ENCODE peak calls at places on chromosome 14, in five cellular contexts. K, J, R, Z and T are unnamed samples.

GRCh38 chr14:24095196-24096068 is 1.3 kb downstream of the PCK2 start:
- DNase-seq in K (no peak), J (peak; percentile 92), R (peak; percentile 91), Z (peak; percentile 100), T (no peak)

GRCh38 chr14:95048771-95049312 is 108.5 kb downstream of the DICER1 start:
- DNase-seq in K (no peak), J (no peak), R (no peak), Z (no peak), T (no peak)

GRCh38 chr14:38357557-38357956 is 101.7 kb upstream of the CLEC14A start:
- DNase-seq in K (no peak), J (no peak), R (no peak), Z (no peak), T (no peak)

GRCh38 chr14:32311294-32312009 is 17.6 kb upstream of the AKAP6 start:
- DNase-seq in K (no peak), J (no peak), R (no peak), Z (peak; percentile 36), T (no peak)

GRCh38 chr14:88866305-88866704 is 41.9 kb downstream of the TTC8 start:
- DNase-seq in K (no peak), J (no peak), R (no peak), Z (no peak), T (no peak)

GRCh38 chr14:58239259-58240210 is 5.1 kb upstream of the PSMA3 start:
- DNase-seq in K (peak; percentile 29), J (peak; percentile 64), R (peak; percentile 75), Z (peak; percentile 46), T (peak; percentile 26)

GRCh38 chr14:63564318-63564717 is 21.1 kb upstream of the PPP2R5E start:
- DNase-seq in K (no peak), J (no peak), R (no peak), Z (no peak), T (no peak)

GRCh38 chr14:94044476-94045091 is 18.4 kb downstream of the OTUB2 start:
- DNase-seq in K (no peak), J (no peak), R (no peak), Z (no peak), T (no peak)

GRCh38 chr14:50667491-50668007 is 557 bp downstream of the SAV1 start:
- DNase-seq in K (no peak), J (no peak), R (peak; percentile 45), Z (no peak), T (no peak)

GRCh38 chr14:48125654-48126053 is 450.2 kb upstream of the MDGA2 start:
- DNase-seq in K (no peak), J (no peak), R (no peak), Z (no peak), T (no peak)

GRCh38 chr14:68807987-68808386 is 15.1 kb upstream of the ZFP36L1 start:
- DNase-seq in K (no peak), J (no peak), R (no peak), Z (no peak), T (no peak)

GRCh38 chr14:49497725-49498348 is 88.3 kb downstream of the RPS29 start:
- DNase-seq in K (no peak), J (peak; percentile 21), R (peak; percentile 67), Z (peak; percentile 70), T (peak; percentile 72)

GRCh38 chr14:104393898-104394605 is 185.5 kb upstream of the C14orf180 start:
- DNase-seq in K (no peak), J (no peak), R (no peak), Z (no peak), T (no peak)

GRCh38 chr14:23654231-23654630 is 18.1 kb downstream of the DHRS2 start:
- DNase-seq in K (no peak), J (no peak), R (no peak), Z (no peak), T (no peak)

GRCh38 chr14:90820958-90821357 is 4.7 kb upstream of the TTC7B start:
- DNase-seq in K (no peak), J (no peak), R (no peak), Z (no peak), T (no peak)

GRCh38 chr14:58560208-58560607 is 77.6 kb upstream of the DACT1 start:
- DNase-seq in K (no peak), J (no peak), R (no peak), Z (no peak), T (no peak)

GRCh38 chr14:57928732-57929131 is 62.8 kb upstream of the SLC35F4 start:
- DNase-seq in K (no peak), J (no peak), R (no peak), Z (no peak), T (no peak)

GRCh38 chr14:20801726-20802125 is 918 bp downstream of the RNASE1 start:
- DNase-seq in K (no peak), J (no peak), R (peak; percentile 63), Z (no peak), T (no peak)

DNA sequence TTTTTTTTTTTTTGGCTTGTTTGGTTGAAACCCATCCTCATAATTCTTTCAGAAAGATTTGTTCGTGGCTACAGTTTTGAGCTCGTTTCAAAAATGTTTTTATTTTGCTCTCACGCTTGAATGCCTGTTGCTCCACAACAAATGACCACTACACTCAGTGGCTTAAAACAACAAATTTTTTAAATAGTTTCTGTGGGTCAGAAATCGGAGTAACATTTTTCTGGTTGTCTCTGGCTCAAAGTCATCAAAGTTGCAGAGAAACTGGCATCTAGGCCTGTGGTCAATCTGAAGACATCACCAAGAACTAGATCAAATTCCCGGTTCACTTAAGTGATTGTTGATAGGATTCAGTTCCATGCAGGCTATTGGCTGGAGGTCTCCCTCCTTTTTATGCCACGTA is 560.0 kb downstream of the SNAPC1 start:
- DNase-seq in K (no peak), J (no peak), R (no peak), Z (no peak), T (no peak)
- TF ChIP-seq ATF3 in K (no peak), J (no peak), R (no peak), Z (no peak), T (no peak)

DNA sequence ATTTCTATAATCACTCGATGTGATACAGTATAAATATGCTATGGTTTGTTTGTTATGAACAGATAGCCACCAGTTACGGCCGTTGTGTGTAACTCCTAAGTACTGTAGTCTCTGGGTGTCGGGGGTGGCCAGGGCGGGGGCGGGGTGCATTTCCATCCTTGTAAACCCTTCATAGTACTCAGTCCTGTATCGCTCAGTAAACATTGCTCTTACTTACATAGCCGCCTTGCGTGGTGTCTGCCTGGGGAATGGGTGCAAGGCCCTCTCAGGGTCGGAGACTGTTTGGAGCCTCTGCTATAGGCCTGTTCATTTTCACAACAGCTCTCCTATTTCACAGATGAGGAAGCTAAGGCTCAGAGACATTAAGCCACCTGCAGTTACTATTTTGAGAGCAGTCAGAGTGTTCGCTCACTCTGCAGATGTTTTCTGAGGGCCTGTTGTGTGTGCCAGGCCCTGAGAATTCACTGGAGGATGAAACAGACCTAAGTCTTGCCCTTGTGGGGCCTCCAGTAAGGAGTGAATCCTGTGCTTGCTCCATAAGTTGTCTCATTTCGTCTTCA is 42.5 kb downstream of the JDP2 start:
- DNase-seq in K (no peak), J (no peak), R (no peak), Z (no peak), T (no peak)
- TF ChIP-seq JUND in K (no peak), J (no peak), R (no peak), Z (no peak), T (no peak)

GRCh38 chr14:35112641-35113040 is 9.1 kb downstream of the PPP2R3C start:
- DNase-seq in K (no peak), J (no peak), R (peak; percentile 13), Z (no peak), T (no peak)
- TF ChIP-seq CTCF in K (no peak), J (no peak), R (no peak), Z (no peak), T (no peak)

GRCh38 chr14:105840266-105841021 is 314.1 kb downstream of the TMEM121 start:
- DNase-seq in K (no peak), J (no peak), R (no peak), Z (no peak), T (no peak)

GRCh38 chr14:105838107-105838506 is 311.7 kb downstream of the TMEM121 start:
- DNase-seq in K (no peak), J (no peak), R (no peak), Z (no peak), T (no peak)

GRCh38 chr14:105838591-105839424 is 312.4 kb downstream of the TMEM121 start:
- DNase-seq in K (no peak), J (no peak), R (no peak), Z (no peak), T (no peak)

GRCh38 chr14:105841022-105842009 is 314.9 kb downstream of the TMEM121 start:
- DNase-seq in K (no peak), J (no peak), R (no peak), Z (no peak), T (no peak)

GRCh38 chr14:105839425-105840265 is 313.3 kb downstream of the TMEM121 start:
- DNase-seq in K (no peak), J (no peak), R (no peak), Z (no peak), T (no peak)
- TF ChIP-seq ATF3 in K (no peak), J (no peak), R (no peak), Z (no peak), T (no peak)

DNA sequence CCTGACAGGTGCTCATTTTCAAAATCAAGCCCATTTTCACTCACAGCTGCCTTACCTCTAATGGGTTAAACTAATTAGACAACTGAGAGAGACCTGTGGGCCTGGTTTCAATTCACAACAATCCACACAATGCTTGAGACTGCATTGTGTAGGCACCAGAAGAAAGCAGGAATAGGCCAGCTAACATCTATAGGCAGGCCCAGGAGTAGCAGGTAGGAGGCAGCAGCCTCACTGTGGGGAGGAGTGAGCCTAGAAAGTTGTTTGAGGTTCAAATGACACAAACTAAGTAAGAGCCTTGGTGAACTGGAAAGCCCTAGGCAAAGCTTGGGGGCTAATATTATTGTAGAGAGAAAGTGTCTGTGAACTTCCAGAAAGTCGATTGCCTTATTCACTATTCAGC is 289.5 kb upstream of the CCDC196 start:
- DNase-seq in K (no peak), J (no peak), R (no peak), Z (no peak), T (no peak)
- TF ChIP-seq JUND in K (no peak), J (no peak), R (no peak), Z (no peak), T (no peak)

DNA sequence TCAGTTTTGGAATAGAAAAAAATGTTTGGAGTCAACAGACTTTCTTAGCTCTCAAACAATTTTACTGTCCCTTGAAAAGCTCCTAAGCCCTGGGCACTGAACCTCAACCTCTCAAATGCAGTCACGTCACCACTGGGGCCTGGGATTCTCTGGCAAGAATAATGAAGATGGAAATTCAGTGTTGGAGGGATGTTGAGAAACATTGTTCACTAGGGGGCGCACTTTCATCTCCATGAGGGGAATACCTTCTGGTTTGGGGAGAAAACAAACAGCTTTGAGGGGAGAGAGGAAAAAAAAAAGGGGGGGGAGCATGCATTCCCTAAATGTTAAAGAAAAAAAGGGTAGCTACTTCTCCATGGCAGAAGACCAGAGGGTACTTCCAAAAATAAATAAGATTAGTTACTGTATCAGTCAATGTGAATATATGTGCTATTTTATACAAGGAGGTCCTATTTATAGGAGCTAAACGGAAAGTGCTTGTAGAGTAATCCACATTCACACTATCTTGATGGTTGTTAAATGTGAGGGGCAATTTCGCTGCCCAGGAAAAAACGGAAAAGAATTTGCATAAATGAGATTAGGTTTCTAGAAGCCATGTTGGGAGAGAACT is 5.8 kb upstream of the TBPL2 start:
- DNase-seq in K (no peak), J (no peak), R (peak; percentile 81), Z (peak; percentile 64), T (peak; percentile 76)
- TF ChIP-seq CTCF in K (peak; percentile 72), J (peak; percentile 62), R (peak; percentile 61), Z (peak; percentile 78), T (peak; percentile 86)